ENCODE peak calls at places on chromosomes 2 and 18, in seven cellular contexts. One of them, this sample, is unnamed. For H3K4me1, the result is how much of the 10 kb centered on the place peaks cover.

GRCh38 chr2:179898873-179899272 is 37.5 kb upstream of the ZNF385B start:
- DNase-seq in DND-41: peak
- DNase-seq in aorta: no peak
- DNase-seq in CD4-positive, alpha-beta memory T cell: no peak
- DNase-seq in CD8-positive, alpha-beta T cell: no peak
- DNase-seq in PC-3: peak
- DNase-seq in tibial artery: no peak
- DNase-seq in this sample: no peak

GRCh38 chr18:44130365-44130942 is 550.2 kb upstream of the SETBP1 start:
- DNase-seq in DND-41: peak
- DNase-seq in aorta: no peak
- DNase-seq in CD4-positive, alpha-beta memory T cell: no peak
- DNase-seq in CD8-positive, alpha-beta T cell: no peak
- DNase-seq in PC-3: peak
- DNase-seq in tibial artery: no peak
- DNase-seq in this sample: no peak

GRCh38 chr2:217685255-217685605 is 317.6 kb downstream of the TNS1 start:
- DNase-seq in DND-41: no peak
- DNase-seq in aorta: peak
- DNase-seq in CD4-positive, alpha-beta memory T cell: no peak
- DNase-seq in CD8-positive, alpha-beta T cell: no peak
- DNase-seq in PC-3: peak
- DNase-seq in tibial artery: peak
- DNase-seq in this sample: peak

GRCh38 chr2:101205521-101205998 is 47.1 kb upstream of the CNOT11 start:
- DNase-seq in DND-41: peak
- DNase-seq in aorta: no peak
- DNase-seq in CD4-positive, alpha-beta memory T cell: peak
- DNase-seq in CD8-positive, alpha-beta T cell: no peak
- DNase-seq in PC-3: peak
- DNase-seq in tibial artery: peak
- DNase-seq in this sample: no peak

GRCh38 chr2:129763190-129763846 is 216.1 kb upstream of the RAB6C start:
- DNase-seq in DND-41: no peak
- DNase-seq in aorta: no peak
- DNase-seq in CD4-positive, alpha-beta memory T cell: no peak
- DNase-seq in CD8-positive, alpha-beta T cell: no peak
- DNase-seq in PC-3: no peak
- DNase-seq in tibial artery: no peak
- DNase-seq in this sample: no peak

GRCh38 chr18:23032030-23032582 is 99.0 kb downstream of the RBBP8 start:
- DNase-seq in DND-41: no peak
- DNase-seq in aorta: no peak
- DNase-seq in CD4-positive, alpha-beta memory T cell: no peak
- DNase-seq in CD8-positive, alpha-beta T cell: no peak
- DNase-seq in PC-3: peak
- DNase-seq in tibial artery: no peak
- DNase-seq in this sample: no peak

GRCh38 chr18:22521026-22521707 is 103.5 kb upstream of the CTAGE1 start:
- DNase-seq in DND-41: no peak
- DNase-seq in aorta: no peak
- DNase-seq in CD4-positive, alpha-beta memory T cell: no peak
- DNase-seq in CD8-positive, alpha-beta T cell: no peak
- DNase-seq in PC-3: no peak
- DNase-seq in tibial artery: no peak
- DNase-seq in this sample: no peak

GRCh38 chr2:226515344-226516055 is 284.1 kb downstream of the IRS1 start:
- DNase-seq in DND-41: no peak
- DNase-seq in aorta: no peak
- DNase-seq in CD4-positive, alpha-beta memory T cell: no peak
- DNase-seq in CD8-positive, alpha-beta T cell: no peak
- DNase-seq in PC-3: no peak
- DNase-seq in tibial artery: no peak
- DNase-seq in this sample: no peak

GRCh38 chr2:232350804-232351685 is 27.5 kb upstream of the ALPP start:
- DNase-seq in DND-41: no peak
- DNase-seq in aorta: peak
- DNase-seq in CD4-positive, alpha-beta memory T cell: no peak
- DNase-seq in CD8-positive, alpha-beta T cell: no peak
- DNase-seq in PC-3: peak
- DNase-seq in tibial artery: no peak
- DNase-seq in this sample: peak

GRCh38 chr2:236768393-236769140 is 198.9 kb downstream of the ACKR3 start:
- DNase-seq in DND-41: no peak
- DNase-seq in aorta: no peak
- DNase-seq in CD4-positive, alpha-beta memory T cell: no peak
- DNase-seq in CD8-positive, alpha-beta T cell: no peak
- DNase-seq in PC-3: peak
- DNase-seq in tibial artery: no peak
- DNase-seq in this sample: no peak

GRCh38 chr2:109005686-109006204 is 16.7 kb upstream of the EDAR start:
- DNase-seq in DND-41: no peak
- DNase-seq in aorta: peak
- DNase-seq in CD4-positive, alpha-beta memory T cell: no peak
- DNase-seq in CD8-positive, alpha-beta T cell: no peak
- DNase-seq in PC-3: no peak
- DNase-seq in tibial artery: no peak
- DNase-seq in this sample: no peak

GRCh38 chr2:124091721-124092120 is 66.6 kb downstream of the CNTNAP5 start:
- DNase-seq in DND-41: no peak
- DNase-seq in aorta: no peak
- DNase-seq in CD4-positive, alpha-beta memory T cell: no peak
- DNase-seq in CD8-positive, alpha-beta T cell: no peak
- DNase-seq in PC-3: no peak
- DNase-seq in tibial artery: no peak
- DNase-seq in this sample: no peak

GRCh38 chr2:44580875-44581515 is 219.2 kb downstream of the CAMKMT start:
- DNase-seq in DND-41: no peak
- DNase-seq in aorta: no peak
- DNase-seq in CD4-positive, alpha-beta memory T cell: no peak
- DNase-seq in CD8-positive, alpha-beta T cell: no peak
- DNase-seq in PC-3: no peak
- DNase-seq in tibial artery: no peak
- DNase-seq in this sample: no peak

GRCh38 chr2:98348066-98348561 is 1.9 kb downstream of the CNGA3 start:
- DNase-seq in DND-41: no peak
- DNase-seq in aorta: no peak
- DNase-seq in CD4-positive, alpha-beta memory T cell: no peak
- DNase-seq in CD8-positive, alpha-beta T cell: no peak
- DNase-seq in PC-3: no peak
- DNase-seq in tibial artery: no peak
- DNase-seq in this sample: no peak

GRCh38 chr2:206915136-206915535 is 24.2 kb upstream of the CPO start:
- DNase-seq in DND-41: no peak
- DNase-seq in aorta: no peak
- DNase-seq in CD4-positive, alpha-beta memory T cell: no peak
- DNase-seq in CD8-positive, alpha-beta T cell: no peak
- DNase-seq in PC-3: peak
- DNase-seq in tibial artery: no peak
- DNase-seq in this sample: no peak

GRCh38 chr18:8930990-8931648 is 171.4 kb upstream of the NDUFV2 start:
- DNase-seq in DND-41: no peak
- DNase-seq in aorta: no peak
- DNase-seq in CD4-positive, alpha-beta memory T cell: no peak
- DNase-seq in CD8-positive, alpha-beta T cell: no peak
- DNase-seq in PC-3: no peak
- DNase-seq in tibial artery: no peak
- DNase-seq in this sample: no peak

GRCh38 chr2:233121856-233122255 is 61.7 kb downstream of the INPP5D start:
- DNase-seq in DND-41: no peak
- DNase-seq in aorta: peak
- DNase-seq in CD4-positive, alpha-beta memory T cell: no peak
- DNase-seq in CD8-positive, alpha-beta T cell: no peak
- DNase-seq in PC-3: no peak
- DNase-seq in tibial artery: no peak
- DNase-seq in this sample: peak

GRCh38 chr2:133579295-133579694 is 11.0 kb upstream of the NCKAP5 start:
- DNase-seq in DND-41: no peak
- DNase-seq in aorta: no peak
- DNase-seq in CD4-positive, alpha-beta memory T cell: no peak
- DNase-seq in CD8-positive, alpha-beta T cell: no peak
- DNase-seq in PC-3: peak
- DNase-seq in tibial artery: no peak
- DNase-seq in this sample: no peak

GRCh38 chr2:45697190-45697589 is 45.7 kb downstream of the PRKCE start:
- DNase-seq in DND-41: no peak
- DNase-seq in aorta: no peak
- DNase-seq in CD4-positive, alpha-beta memory T cell: no peak
- DNase-seq in CD8-positive, alpha-beta T cell: no peak
- DNase-seq in PC-3: no peak
- DNase-seq in tibial artery: no peak
- DNase-seq in this sample: no peak

GRCh38 chr2:61257446-61257845 is 95.5 kb downstream of the C2orf74 start:
- DNase-seq in DND-41: no peak
- DNase-seq in aorta: no peak
- DNase-seq in CD4-positive, alpha-beta memory T cell: no peak
- DNase-seq in CD8-positive, alpha-beta T cell: no peak
- DNase-seq in PC-3: no peak
- DNase-seq in tibial artery: no peak
- DNase-seq in this sample: no peak

GRCh38 chr2:189248116-189248515 is 68.6 kb upstream of the COL5A2 start:
- DNase-seq in DND-41: no peak
- DNase-seq in aorta: no peak
- DNase-seq in CD4-positive, alpha-beta memory T cell: no peak
- DNase-seq in CD8-positive, alpha-beta T cell: no peak
- DNase-seq in PC-3: no peak
- DNase-seq in tibial artery: no peak
- DNase-seq in this sample: no peak
- H3K4me3 ChIP-seq in DND-41: no peak
- H3K4me3 ChIP-seq in aorta: no peak
- H3K4me3 ChIP-seq in CD4-positive, alpha-beta memory T cell: no peak
- H3K4me3 ChIP-seq in CD8-positive, alpha-beta T cell: no peak
- H3K4me3 ChIP-seq in PC-3: no peak
- H3K4me3 ChIP-seq in tibial artery: no peak
- H3K4me3 ChIP-seq in this sample: no peak

GRCh38 chr18:25284278-25284677 is 67.7 kb downstream of the ZNF521 start:
- DNase-seq in DND-41: no peak
- DNase-seq in aorta: no peak
- DNase-seq in CD4-positive, alpha-beta memory T cell: no peak
- DNase-seq in CD8-positive, alpha-beta T cell: no peak
- DNase-seq in PC-3: no peak
- DNase-seq in tibial artery: no peak
- DNase-seq in this sample: no peak
- H3K4me1 ChIP-seq in DND-41: under half
- H3K4me1 ChIP-seq in aorta: under half
- H3K4me1 ChIP-seq in CD4-positive, alpha-beta memory T cell: under half
- H3K4me1 ChIP-seq in CD8-positive, alpha-beta T cell: under half
- H3K4me1 ChIP-seq in PC-3: under half
- H3K4me1 ChIP-seq in tibial artery: under half
- H3K4me1 ChIP-seq in this sample: under half

GRCh38 chr18:27185025-27185763 is at the start of gene CHST9:
- DNase-seq in DND-41: no peak
- DNase-seq in aorta: no peak
- DNase-seq in CD4-positive, alpha-beta memory T cell: no peak
- DNase-seq in CD8-positive, alpha-beta T cell: no peak
- DNase-seq in PC-3: no peak
- DNase-seq in tibial artery: no peak
- DNase-seq in this sample: no peak
- H3K4me3 ChIP-seq in DND-41: no peak
- H3K4me3 ChIP-seq in aorta: no peak
- H3K4me3 ChIP-seq in CD4-positive, alpha-beta memory T cell: no peak
- H3K4me3 ChIP-seq in CD8-positive, alpha-beta T cell: no peak
- H3K4me3 ChIP-seq in PC-3: no peak
- H3K4me3 ChIP-seq in tibial artery: no peak
- H3K4me3 ChIP-seq in this sample: no peak

GRCh38 chr2:219437141-219437540 is 2.5 kb downstream of the SPEG start:
- DNase-seq in DND-41: no peak
- DNase-seq in aorta: peak
- DNase-seq in CD4-positive, alpha-beta memory T cell: no peak
- DNase-seq in CD8-positive, alpha-beta T cell: no peak
- DNase-seq in PC-3: no peak
- DNase-seq in tibial artery: peak
- DNase-seq in this sample: peak
- H3K4me1 ChIP-seq in DND-41: under half
- H3K4me1 ChIP-seq in aorta: under half
- H3K4me1 ChIP-seq in CD4-positive, alpha-beta memory T cell: under half
- H3K4me1 ChIP-seq in CD8-positive, alpha-beta T cell: under half
- H3K4me1 ChIP-seq in PC-3: under half
- H3K4me1 ChIP-seq in tibial artery: under half
- H3K4me1 ChIP-seq in this sample: under half

This sample was measured in upper lobe of right lung.